ENCODE peak calls at places on chromosomes 1 and 21, in nine cellular contexts. L is glutamatergic neuron, Q is C1 segment of cervical spinal cord, C is ELF-1, A is cerebellum, Y is NCI-H1694 treated with DMSO at 0.1 percent for 48 hours, E is putamen, J is smooth muscle cell of the brain vasculature, G is spleen. D is an unnamed sample.

GRCh38 chr1:208029381-208030319 is 118.7 kb upstream of the CD34 start:
- DNase-seq in L (no peak), Q (peak), C (no peak), A (no peak), Y (peak), E (no peak), J (no peak), G (no peak), D (no peak)

GRCh38 chr1:15833069-15833679 is 14.3 kb upstream of the SPEN start:
- DNase-seq in L (no peak), Q (no peak), C (peak), A (no peak), Y (no peak), E (peak), J (no peak), G (peak), D (peak)

GRCh38 chr1:150622219-150622975 is 7.0 kb downstream of the ENSA start:
- DNase-seq in L (peak), Q (no peak), C (peak), A (no peak), Y (no peak), E (no peak), J (no peak), G (peak), D (no peak)

GRCh38 chr21:45577806-45578801 is 35.9 kb upstream of the SLC19A1 start:
- DNase-seq in L (no peak), Q (no peak), C (no peak), A (no peak), Y (no peak), E (no peak), J (no peak), G (peak), D (peak)

GRCh38 chr1:54982739-54983138 is 2.3 kb downstream of the TMEM61 start:
- DNase-seq in L (no peak), Q (no peak), C (no peak), A (no peak), Y (no peak), E (no peak), J (no peak), G (peak), D (peak)

GRCh38 chr1:243848165-243849088 is 1.6 kb downstream of the AKT3 start:
- DNase-seq in L (no peak), Q (no peak), C (no peak), A (no peak), Y (peak), E (peak), J (no peak), G (no peak), D (no peak)

GRCh38 chr1:222798111-222798510 is 16.7 kb upstream of the DISP1 start:
- DNase-seq in L (no peak), Q (no peak), C (no peak), A (no peak), Y (no peak), E (no peak), J (no peak), G (no peak), D (no peak)

GRCh38 chr1:25890249-25891034 is 14.9 kb upstream of the PAQR7 start:
- DNase-seq in L (no peak), Q (no peak), C (peak), A (no peak), Y (no peak), E (no peak), J (no peak), G (peak), D (no peak)

GRCh38 chr1:80892452-80892995 is 908.2 kb upstream of the ADGRL2 start:
- DNase-seq in L (no peak), Q (no peak), C (no peak), A (no peak), Y (no peak), E (no peak), J (no peak), G (no peak), D (no peak)

GRCh38 chr1:48889615-48890014 is 112.9 kb upstream of the BEND5 start:
- DNase-seq in L (no peak), Q (no peak), C (peak), A (no peak), Y (no peak), E (no peak), J (no peak), G (no peak), D (no peak)

GRCh38 chr1:14108356-14109275 is 408.6 kb downstream of the PRDM2 start:
- DNase-seq in L (no peak), Q (no peak), C (no peak), A (peak), Y (no peak), E (peak), J (no peak), G (no peak), D (no peak)

GRCh38 chr1:148352470-148353118 is 130.5 kb downstream of the PPIAL4G start:
- DNase-seq in L (no peak), Q (no peak), C (no peak), A (no peak), Y (no peak), E (no peak), J (no peak), G (no peak), D (no peak)